ENCODE peak calls at places on chromosomes 12 and 14, in five cellular contexts. E, N, P, M and V are unnamed samples.

GRCh38 chr12:103333676-103334075 is 162.1 kb downstream of the C12orf42 start:
- DNase-seq in E (no peak), N (no peak), P (no peak), M (no peak), V (no peak)

GRCh38 chr14:42110167-42110566 is 503.5 kb downstream of the LRFN5 start:
- DNase-seq in E (peak; percentile 2), N (no peak), P (no peak), M (no peak), V (no peak)

GRCh38 chr12:48489012-48489411 is 6.7 kb downstream of the C12orf54 start:
- DNase-seq in E (no peak), N (no peak), P (no peak), M (no peak), V (no peak)

GRCh38 chr12:13208533-13209278 is 12.2 kb downstream of the EMP1 start:
- DNase-seq in E (no peak), N (no peak), P (no peak), M (no peak), V (no peak)

GRCh38 chr14:105059035-105059916 is 6.0 kb downstream of the GPR132 start:
- DNase-seq in E (no peak), N (no peak), P (no peak), M (no peak), V (peak; percentile 56)

GRCh38 chr12:89333564-89334252 is 18.6 kb downstream of the DUSP6 start:
- DNase-seq in E (peak; percentile 81), N (no peak), P (peak; percentile 79), M (no peak), V (no peak)

GRCh38 chr14:92692822-92693226 is 55.6 kb downstream of the LGMN start:
- DNase-seq in E (peak; percentile 28), N (peak; percentile 75), P (no peak), M (no peak), V (no peak)

GRCh38 chr12:44889162-44889561 is 13.0 kb upstream of the NELL2 start:
- DNase-seq in E (no peak), N (no peak), P (no peak), M (no peak), V (no peak)

GRCh38 chr12:6272300-6273208 is 37.9 kb upstream of the PLEKHG6 start:
- DNase-seq in E (no peak), N (peak; percentile 40), P (no peak), M (no peak), V (no peak)

GRCh38 chr12:108578813-108579212 is 16.4 kb downstream of the ISCU start:
- DNase-seq in E (no peak), N (no peak), P (no peak), M (no peak), V (peak; percentile 31)
- TF ChIP-seq POLR2AphosphoS5 in E (no peak), N (no peak), P (no peak), M (no peak), V (no peak)

GRCh38 chr12:23197266-23197665 is 572.3 kb downstream of the ETNK1 start:
- DNase-seq in E (no peak), N (no peak), P (no peak), M (no peak), V (no peak)
- TF ChIP-seq POLR2AphosphoS5 in E (no peak), N (no peak), P (no peak), M (no peak), V (no peak)

DNA sequence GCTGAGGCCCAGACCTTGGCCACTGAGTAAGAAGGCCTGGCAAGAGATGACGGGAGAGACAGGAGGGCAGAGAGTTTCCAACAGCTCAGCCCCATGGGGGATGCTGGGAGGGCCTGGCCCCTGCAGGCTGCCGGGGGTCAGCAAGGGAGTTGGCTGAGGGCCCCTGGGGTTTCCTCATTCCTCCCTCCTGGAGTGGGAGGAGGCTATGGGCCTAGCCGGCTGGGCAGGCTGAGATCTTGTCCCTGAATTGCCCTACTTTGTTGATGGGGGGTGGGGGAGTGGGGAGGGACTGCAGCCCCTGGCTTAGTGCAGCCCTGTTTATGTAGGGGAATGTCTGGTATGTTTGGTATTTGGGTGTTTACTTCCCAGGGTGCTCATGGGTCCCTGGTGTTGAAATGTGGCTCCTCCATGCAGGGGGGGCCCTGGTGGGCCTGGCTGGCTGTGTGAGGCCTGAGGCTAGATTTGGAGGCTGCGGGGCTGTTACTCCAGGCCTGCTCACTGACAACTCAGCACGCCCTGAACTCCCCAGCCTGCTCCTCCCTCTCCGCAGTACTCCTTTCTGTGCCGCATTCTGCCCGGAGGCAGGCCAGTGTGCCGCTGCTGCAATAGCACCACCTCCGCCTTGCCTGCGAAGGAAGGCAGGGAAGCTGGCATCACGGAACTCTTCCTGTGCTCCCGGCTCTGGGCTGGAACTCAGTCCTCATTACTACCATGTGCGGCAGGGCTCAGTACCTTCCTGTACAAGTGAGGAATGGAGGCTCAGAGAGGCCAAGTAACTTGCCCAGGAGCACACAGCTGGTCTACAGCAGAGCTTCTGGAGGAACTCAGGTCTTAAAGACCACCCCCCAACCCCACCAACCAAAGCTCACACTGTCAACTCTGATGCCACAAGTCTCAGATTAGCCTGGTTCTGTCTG is 25.3 kb downstream of the JDP2 start:
- DNase-seq in E (no peak), N (no peak), P (peak; percentile 40), M (no peak), V (peak; percentile 89)
- TF ChIP-seq POLR2AphosphoS5 in E (no peak), N (no peak), P (peak; percentile 38), M (no peak), V (peak; percentile 69)

DNA sequence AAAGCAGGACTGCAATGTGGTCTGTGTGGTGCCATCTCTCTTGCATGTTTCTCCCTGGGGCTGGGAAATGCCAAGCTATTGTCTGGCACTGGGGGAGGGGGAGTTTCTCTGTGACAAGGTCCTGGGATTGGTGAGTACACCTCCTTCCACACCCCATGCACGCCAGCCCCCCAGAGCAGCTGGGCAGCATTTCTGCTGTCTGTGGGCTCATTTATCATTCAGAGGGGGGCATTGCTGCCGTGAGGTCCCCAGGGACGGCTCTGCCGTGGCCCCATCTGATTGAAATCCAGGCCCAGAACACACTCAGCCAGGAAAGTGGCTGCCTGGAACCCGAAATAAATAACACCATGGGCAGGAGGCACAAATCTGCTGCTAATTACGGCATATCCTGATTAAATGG is 12.6 kb upstream of the FAM222A start:
- DNase-seq in E (no peak), N (no peak), P (no peak), M (no peak), V (no peak)
- TF ChIP-seq POLR2AphosphoS5 in E (no peak), N (no peak), P (no peak), M (no peak), V (no peak)

DNA sequence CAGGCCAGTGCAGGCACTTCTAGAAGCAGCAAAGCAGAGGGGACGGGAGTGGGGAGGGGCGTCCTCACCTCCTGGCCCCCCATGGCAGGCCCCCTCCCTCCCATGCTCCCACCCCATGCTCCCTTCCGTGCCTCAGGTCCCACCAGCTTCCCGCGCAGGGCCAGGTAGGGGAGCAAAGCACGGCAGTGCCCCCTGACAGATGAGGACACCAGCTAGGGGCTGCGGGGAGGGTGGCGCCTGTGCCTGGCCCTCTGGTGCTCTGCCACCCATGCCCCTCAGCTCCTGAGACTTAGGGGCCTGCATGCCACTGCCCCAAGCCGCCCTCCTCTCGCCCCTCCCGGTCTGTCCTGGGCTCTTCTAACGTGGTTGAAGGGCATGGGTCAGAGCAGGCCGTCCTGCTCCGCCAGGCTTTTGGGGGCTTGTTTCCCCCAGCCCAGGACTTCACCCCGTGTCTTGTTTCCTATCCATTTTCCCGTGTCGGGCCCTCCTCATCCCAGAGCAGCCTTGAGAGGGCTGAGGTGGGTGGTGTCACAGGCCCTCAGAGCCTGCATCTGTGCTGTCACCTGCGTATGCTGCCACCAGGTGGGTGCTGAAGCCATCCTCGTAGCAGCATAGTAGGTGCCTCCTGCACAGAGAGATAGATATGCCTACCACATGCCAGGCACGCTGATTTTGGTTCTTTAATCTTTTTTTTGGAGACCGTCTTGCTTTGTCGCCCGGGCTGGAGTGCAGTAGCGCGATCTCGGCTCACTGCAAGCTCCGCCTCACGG is 10.2 kb downstream of the TRMT61A start:
- DNase-seq in E (no peak), N (no peak), P (no peak), M (no peak), V (no peak)
- TF ChIP-seq POLR2AphosphoS5 in E (no peak), N (no peak), P (no peak), M (no peak), V (no peak)

GRCh38 chr12:129381717-129382116 is 522.1 kb downstream of the TMEM132D start:
- DNase-seq in E (no peak), N (no peak), P (no peak), M (no peak), V (no peak)

GRCh38 chr12:129385637-129385990 is 518.2 kb downstream of the TMEM132D start:
- DNase-seq in E (no peak), N (no peak), P (no peak), M (no peak), V (no peak)
- TF ChIP-seq POLR2AphosphoS5 in E (no peak), N (no peak), P (no peak), M (no peak), V (no peak)

DNA sequence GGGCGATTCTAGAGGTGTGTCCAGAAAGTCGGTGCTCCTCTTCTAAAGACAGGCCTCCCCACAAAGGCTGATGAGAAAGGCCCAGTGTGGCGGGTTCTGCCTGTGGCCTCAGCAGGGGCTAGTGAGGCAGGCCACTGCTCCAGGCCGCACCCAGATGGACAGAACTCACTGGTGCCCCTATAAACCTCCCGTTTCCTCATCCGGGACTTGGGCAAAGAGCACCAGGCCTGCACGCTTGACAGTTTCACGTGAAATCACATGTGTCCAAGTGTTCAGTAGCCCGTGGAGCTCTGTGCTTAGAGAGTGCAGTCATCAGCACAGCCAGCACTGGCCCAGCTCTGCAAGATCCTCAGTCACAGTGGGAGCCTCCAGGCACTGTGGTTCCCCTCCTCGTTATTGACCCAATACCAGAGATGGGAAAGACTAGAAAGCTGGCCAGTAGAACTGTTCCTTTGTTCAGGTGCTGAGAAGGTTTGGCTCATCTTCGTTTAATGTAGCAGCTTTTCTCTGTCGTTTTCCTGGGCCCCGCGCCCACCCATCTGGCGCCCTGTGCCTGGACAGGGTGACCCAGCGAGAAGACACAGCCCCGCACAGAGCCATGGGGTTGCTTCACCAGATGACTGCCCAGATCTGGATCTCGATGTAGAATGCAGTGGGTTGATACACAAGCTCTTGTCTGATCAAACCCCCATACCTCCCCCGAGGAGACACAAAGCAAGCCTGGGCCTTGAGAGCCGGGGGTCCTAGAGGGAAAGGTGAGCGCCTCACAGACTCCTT is 26.3 kb downstream of the IL31 start:
- DNase-seq in E (no peak), N (no peak), P (no peak), M (no peak), V (no peak)
- TF ChIP-seq POLR2AphosphoS5 in E (no peak), N (no peak), P (no peak), M (no peak), V (no peak)

GRCh38 chr12:55929306-55929791 is 1.6 kb upstream of the DGKA start:
- DNase-seq in E (peak; percentile 68), N (peak; percentile 52), P (no peak), M (no peak), V (no peak)
- TF ChIP-seq POLR2AphosphoS5 in E (no peak), N (no peak), P (no peak), M (no peak), V (no peak)